ENCODE peak calls at places on chromosomes 12 and 14, in seven cellular contexts. One of them, this sample, is unnamed. For H3K4me1, the result is how much of the 10 kb centered on the place peaks cover.

GRCh38 chr12:53224268-53224896 is 7.6 kb downstream of the RARG start:
- DNase-seq in transverse colon: no peak
- DNase-seq in A549: peak
- DNase-seq in SK-N-SH: peak
- DNase-seq in tibial nerve: no peak
- DNase-seq in HepG2: peak
- DNase-seq in ovary: no peak
- DNase-seq in this sample: peak

GRCh38 chr12:19171731-19172130 is 42.2 kb downstream of the PLEKHA5 start:
- DNase-seq in SK-N-SH: no peak
- DNase-seq in HepG2: no peak
- DNase-seq in tibial nerve: no peak
- DNase-seq in ovary: no peak
- DNase-seq in transverse colon: no peak
- DNase-seq in A549: no peak
- DNase-seq in this sample: no peak

GRCh38 chr12:26740991-26741390 is 92.0 kb downstream of the ITPR2 start:
- DNase-seq in HepG2: no peak
- DNase-seq in transverse colon: no peak
- DNase-seq in ovary: no peak
- DNase-seq in tibial nerve: no peak
- DNase-seq in A549: no peak
- DNase-seq in SK-N-SH: no peak
- DNase-seq in this sample: no peak

GRCh38 chr14:22403286-22403685 is 185.7 kb downstream of the DAD1 start:
- DNase-seq in A549: no peak
- DNase-seq in SK-N-SH: no peak
- DNase-seq in HepG2: no peak
- DNase-seq in tibial nerve: no peak
- DNase-seq in transverse colon: no peak
- DNase-seq in ovary: no peak
- DNase-seq in this sample: no peak

GRCh38 chr14:99011385-99011784 is 260.6 kb downstream of the BCL11B start:
- DNase-seq in transverse colon: no peak
- DNase-seq in ovary: no peak
- DNase-seq in SK-N-SH: no peak
- DNase-seq in A549: no peak
- DNase-seq in tibial nerve: no peak
- DNase-seq in HepG2: no peak
- DNase-seq in this sample: no peak

GRCh38 chr14:54487771-54488170 is 1.0 kb downstream of the GMFB start:
- DNase-seq in transverse colon: no peak
- DNase-seq in SK-N-SH: peak
- DNase-seq in A549: peak
- DNase-seq in tibial nerve: no peak
- DNase-seq in HepG2: no peak
- DNase-seq in ovary: no peak
- DNase-seq in this sample: no peak

GRCh38 chr12:111034148-111034910 is 114.0 kb upstream of the MYL2 start:
- DNase-seq in A549: no peak
- DNase-seq in tibial nerve: no peak
- DNase-seq in transverse colon: no peak
- DNase-seq in SK-N-SH: peak
- DNase-seq in ovary: no peak
- DNase-seq in HepG2: no peak
- DNase-seq in this sample: no peak

GRCh38 chr12:3004655-3005565 is 45.7 kb downstream of the TEAD4 start:
- DNase-seq in tibial nerve: no peak
- DNase-seq in A549: no peak
- DNase-seq in ovary: no peak
- DNase-seq in transverse colon: no peak
- DNase-seq in HepG2: no peak
- DNase-seq in SK-N-SH: peak
- DNase-seq in this sample: no peak

GRCh38 chr14:102182190-102182589 is 42.5 kb downstream of the WDR20 start:
- DNase-seq in SK-N-SH: no peak
- DNase-seq in transverse colon: no peak
- DNase-seq in ovary: no peak
- DNase-seq in tibial nerve: no peak
- DNase-seq in A549: no peak
- DNase-seq in HepG2: no peak
- DNase-seq in this sample: no peak

GRCh38 chr12:64610660-64611429 is 550 bp downstream of the RASSF3 start:
- DNase-seq in HepG2: peak
- DNase-seq in tibial nerve: no peak
- DNase-seq in ovary: peak
- DNase-seq in A549: peak
- DNase-seq in SK-N-SH: peak
- DNase-seq in transverse colon: peak
- DNase-seq in this sample: peak

GRCh38 chr14:48247972-48248371 is 572.6 kb upstream of the MDGA2 start:
- DNase-seq in ovary: no peak
- DNase-seq in transverse colon: no peak
- DNase-seq in tibial nerve: no peak
- DNase-seq in SK-N-SH: no peak
- DNase-seq in HepG2: no peak
- DNase-seq in A549: no peak
- DNase-seq in this sample: no peak

DNA sequence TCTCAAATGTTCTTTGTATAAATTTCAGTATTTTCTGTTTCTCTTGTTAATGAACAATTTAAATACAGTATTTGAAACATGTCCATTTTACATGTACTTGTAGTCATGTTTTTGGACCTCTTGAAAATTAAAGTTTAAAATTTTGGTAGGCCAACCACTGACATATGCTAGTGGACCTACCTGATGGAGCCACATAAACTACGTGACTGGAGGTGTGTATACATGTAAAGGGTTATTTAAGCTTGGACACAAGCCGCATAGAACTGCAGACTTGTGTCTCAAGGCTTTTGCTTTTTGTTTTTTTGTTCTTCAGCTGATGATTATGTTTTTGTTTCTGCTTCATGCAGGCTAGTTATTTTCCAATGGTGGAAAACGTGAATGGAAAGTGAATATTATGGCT is 568.5 kb upstream of the MDGA2 start:
- DNase-seq in A549: no peak
- DNase-seq in tibial nerve: no peak
- DNase-seq in SK-N-SH: no peak
- DNase-seq in ovary: no peak
- DNase-seq in transverse colon: no peak
- DNase-seq in HepG2: no peak
- DNase-seq in this sample: no peak
- TF ChIP-seq EP300 in A549: no peak
- TF ChIP-seq EP300 in tibial nerve: no peak
- TF ChIP-seq EP300 in SK-N-SH: no peak
- TF ChIP-seq EP300 in ovary: no peak
- TF ChIP-seq EP300 in transverse colon: no peak
- TF ChIP-seq EP300 in HepG2: no peak
- TF ChIP-seq EP300 in this sample: no peak

GRCh38 chr14:26286066-26286791 is 311.6 kb downstream of the NOVA1 start:
- DNase-seq in transverse colon: no peak
- DNase-seq in HepG2: no peak
- DNase-seq in A549: no peak
- DNase-seq in tibial nerve: no peak
- DNase-seq in ovary: no peak
- DNase-seq in SK-N-SH: no peak
- DNase-seq in this sample: no peak
- H3K4me1 ChIP-seq in transverse colon: under half
- H3K4me1 ChIP-seq in HepG2: under half
- H3K4me1 ChIP-seq in A549: under half
- H3K4me1 ChIP-seq in tibial nerve: under half
- H3K4me1 ChIP-seq in ovary: under half
- H3K4me1 ChIP-seq in SK-N-SH: under half
- H3K4me1 ChIP-seq in this sample: under half

DNA sequence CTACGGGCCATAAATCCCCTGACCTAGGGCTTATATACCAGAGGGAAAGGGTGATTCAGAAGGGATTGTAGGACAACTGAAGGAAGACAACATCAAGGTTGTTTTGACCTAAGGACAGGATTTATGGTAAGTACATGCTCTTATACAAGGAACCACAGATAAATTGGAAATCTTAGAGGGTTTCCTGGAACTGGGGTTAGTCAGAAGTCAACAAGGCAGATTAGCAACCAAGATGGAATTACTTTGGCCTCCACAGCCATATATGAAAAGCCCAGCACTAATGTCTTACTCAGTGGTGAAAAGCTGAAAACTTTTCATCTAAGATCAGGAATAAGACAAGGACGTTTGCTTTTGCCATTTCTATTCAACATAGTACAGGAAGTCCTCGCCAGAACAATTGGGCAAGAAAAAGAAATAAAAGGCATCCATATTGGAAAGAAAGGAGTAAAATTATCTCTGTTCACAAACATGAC is 5.4 kb downstream of the TMBIM4 start:
- DNase-seq in HepG2: no peak
- DNase-seq in A549: no peak
- DNase-seq in tibial nerve: no peak
- DNase-seq in ovary: no peak
- DNase-seq in SK-N-SH: no peak
- DNase-seq in transverse colon: no peak
- DNase-seq in this sample: no peak
- TF ChIP-seq EP300 in HepG2: no peak
- TF ChIP-seq EP300 in A549: no peak
- TF ChIP-seq EP300 in tibial nerve: no peak
- TF ChIP-seq EP300 in ovary: no peak
- TF ChIP-seq EP300 in SK-N-SH: no peak
- TF ChIP-seq EP300 in transverse colon: no peak
- TF ChIP-seq EP300 in this sample: no peak

DNA sequence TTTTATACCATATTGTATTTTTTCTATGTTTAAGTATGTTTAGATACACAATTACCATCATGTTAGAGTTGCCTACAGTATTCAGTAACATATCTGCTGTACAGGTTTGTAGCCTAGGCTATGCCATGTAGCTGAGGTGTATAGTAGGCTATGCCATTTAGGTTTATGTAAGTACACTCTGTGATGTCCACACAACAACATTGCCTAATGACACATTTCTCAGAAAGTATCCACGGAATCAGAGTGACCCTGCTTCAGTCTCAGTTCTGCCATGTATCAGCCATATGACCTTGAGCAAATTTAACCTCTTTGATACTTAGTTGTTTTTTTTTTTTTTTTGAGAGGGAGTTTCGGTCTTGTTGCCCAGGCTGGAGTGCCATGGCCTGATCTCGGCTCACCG is 12.7 kb downstream of the SUSD6 start:
- DNase-seq in SK-N-SH: no peak
- DNase-seq in ovary: no peak
- DNase-seq in tibial nerve: no peak
- DNase-seq in HepG2: no peak
- DNase-seq in transverse colon: no peak
- DNase-seq in A549: no peak
- DNase-seq in this sample: no peak
- H3K4me1 ChIP-seq in SK-N-SH: under half
- H3K4me1 ChIP-seq in ovary: under half
- H3K4me1 ChIP-seq in tibial nerve: under half
- H3K4me1 ChIP-seq in HepG2: under half
- H3K4me1 ChIP-seq in transverse colon: under half
- H3K4me1 ChIP-seq in A549: under half
- H3K4me1 ChIP-seq in this sample: half or more

GRCh38 chr12:93573552-93574223 is 1.2 kb downstream of the SOCS2 start:
- DNase-seq in HepG2: no peak
- DNase-seq in transverse colon: peak
- DNase-seq in ovary: no peak
- DNase-seq in tibial nerve: no peak
- DNase-seq in A549: no peak
- DNase-seq in SK-N-SH: no peak
- DNase-seq in this sample: no peak

GRCh38 chr12:93572712-93573551 is 457 bp downstream of the SOCS2 start:
- DNase-seq in HepG2: no peak
- DNase-seq in A549: no peak
- DNase-seq in SK-N-SH: peak
- DNase-seq in ovary: peak
- DNase-seq in tibial nerve: no peak
- DNase-seq in transverse colon: peak
- DNase-seq in this sample: peak

GRCh38 chr12:93571360-93571853 is 1.1 kb upstream of the SOCS2 start:
- DNase-seq in tibial nerve: peak
- DNase-seq in SK-N-SH: peak
- DNase-seq in HepG2: peak
- DNase-seq in transverse colon: peak
- DNase-seq in A549: peak
- DNase-seq in ovary: peak
- DNase-seq in this sample: peak

GRCh38 chr12:93570552-93571359 is 1.7 kb upstream of the SOCS2 start:
- DNase-seq in A549: peak
- DNase-seq in HepG2: peak
- DNase-seq in SK-N-SH: peak
- DNase-seq in tibial nerve: peak
- DNase-seq in ovary: peak
- DNase-seq in transverse colon: peak
- DNase-seq in this sample: peak

GRCh38 chr12:93571854-93572711 is at the start of gene SOCS2:
- DNase-seq in A549: no peak
- DNase-seq in SK-N-SH: peak
- DNase-seq in ovary: peak
- DNase-seq in transverse colon: peak
- DNase-seq in HepG2: no peak
- DNase-seq in tibial nerve: no peak
- DNase-seq in this sample: peak
- TF ChIP-seq EP300 in A549: no peak
- TF ChIP-seq EP300 in SK-N-SH: no peak
- TF ChIP-seq EP300 in ovary: no peak
- TF ChIP-seq EP300 in transverse colon: no peak
- TF ChIP-seq EP300 in HepG2: no peak
- TF ChIP-seq EP300 in tibial nerve: no peak
- TF ChIP-seq EP300 in this sample: no peak

This sample was measured in suprapubic skin.